ENCODE peak calls at places on chromosomes 16 and 17, in ten cellular contexts. G is CD4-positive, alpha-beta T cell; U is lower leg skin; J is WERI-Rb-1; B is AG04449; D is activated CD8-positive, alpha-beta T cell treated with anti-CD3 and anti-CD28 coated beads for 36 hours; Q is cardiac muscle cell; F is B cell; I is suprapubic skin; H is AG09319. E is an unnamed sample.
A peak's percentile ranks its signal among the peaks of the same experiment; 100 is the strongest.

GRCh38 chr16:11319529-11320146 is 25.6 kb upstream of the RMI2 start:
- DNase-seq in U (no peak), I (no peak), H (no peak), G (no peak), B (no peak), D (no peak), F (no peak), Q (no peak), J (no peak), E (no peak)

GRCh38 chr17:47850692-47851573 is at the start of gene SP6:
- DNase-seq in I (no peak), Q (peak; percentile 62), B (no peak), U (peak; percentile 34), H (no peak), F (peak; percentile 62), J (peak; percentile 90), G (peak; percentile 65), D (peak; percentile 83), E (peak; percentile 70)

GRCh38 chr17:7851438-7852261 is 3.2 kb upstream of the TMEM88 start:
- DNase-seq in D (peak; percentile 94), B (no peak), U (peak; percentile 75), J (peak; percentile 91), Q (peak; percentile 91), H (no peak), G (peak; percentile 93), F (peak; percentile 98), I (peak; percentile 95), E (peak; percentile 92)

GRCh38 chr17:73749337-73749807 is 105.1 kb upstream of the SDK2 start:
- DNase-seq in J (no peak), F (no peak), H (no peak), B (no peak), G (no peak), D (no peak), I (no peak), U (no peak), Q (no peak), E (no peak)

GRCh38 chr16:1102333-1102700 is 6.3 kb upstream of the C1QTNF8 start:
- DNase-seq in J (no peak), B (no peak), I (no peak), G (no peak), F (no peak), D (no peak), H (no peak), U (no peak), Q (no peak), E (no peak)

GRCh38 chr17:73643012-73643845 is 1.0 kb downstream of the SDK2 start:
- DNase-seq in D (peak; percentile 46), Q (peak; percentile 6), B (no peak), U (no peak), J (peak; percentile 75), F (peak; percentile 44), G (peak; percentile 33), H (no peak), I (no peak), E (peak; percentile 61)

GRCh38 chr16:66898207-66898606 is 17.9 kb downstream of the PDP2 start:
- DNase-seq in J (no peak), I (no peak), Q (no peak), D (no peak), F (no peak), H (peak; percentile 32), B (no peak), U (no peak), G (no peak), E (no peak)

GRCh38 chr17:82334622-82335394 is 1.2 kb upstream of the SECTM1 start:
- DNase-seq in F (no peak), H (no peak), I (no peak), B (no peak), J (no peak), U (no peak), G (no peak), D (no peak), Q (peak; percentile 27), E (no peak)

GRCh38 chr16:25256821-25257503 is 683 bp downstream of the ZKSCAN2 start:
- DNase-seq in D (peak; percentile 32), J (peak; percentile 26), B (no peak), H (no peak), F (no peak), I (peak; percentile 64), Q (peak; percentile 23), G (no peak), U (peak; percentile 15), E (peak; percentile 28)

GRCh38 chr17:49218941-49219913 is 8.7 kb downstream of the ABI3 start:
- DNase-seq in J (peak; percentile 51), U (no peak), H (no peak), I (no peak), Q (no peak), F (peak; percentile 86), G (no peak), B (no peak), D (peak; percentile 83), E (peak; percentile 78)

GRCh38 chr17:56914641-56915263 is 903 bp upstream of the TRIM25 start:
- DNase-seq in Q (no peak), G (no peak), J (no peak), U (no peak), B (no peak), D (peak; percentile 44), F (no peak), H (no peak), I (no peak), E (no peak)

GRCh38 chr16:24771132-24771778 is 41.8 kb downstream of the TNRC6A start:
- DNase-seq in F (no peak), Q (peak; percentile 30), H (no peak), G (no peak), J (no peak), U (no peak), I (no peak), D (peak; percentile 19), B (no peak), E (peak; percentile 20)

GRCh38 chr17:1110844-1111598 is 68.8 kb downstream of the ABR start:
- DNase-seq in D (peak; percentile 58), I (peak; percentile 85), G (no peak), Q (peak; percentile 69), F (no peak), U (no peak), H (no peak), B (peak; percentile 44), J (peak; percentile 39), E (no peak)

GRCh38 chr17:31525801-31526549 is 134.5 kb downstream of the RAB11FIP4 start:
- DNase-seq in J (peak; percentile 47), H (no peak), D (no peak), G (no peak), Q (no peak), U (no peak), B (no peak), F (peak; percentile 51), I (no peak), E (peak; percentile 59)

GRCh38 chr16:70693231-70693671 is 7.4 kb upstream of the MTSS2 start:
- DNase-seq in U (no peak), B (no peak), D (no peak), J (peak; percentile 47), F (no peak), I (no peak), H (no peak), Q (no peak), G (no peak), E (no peak)

GRCh38 chr16:25155553-25156460 is 44.3 kb downstream of the LCMT1 start:
- DNase-seq in B (no peak), D (peak; percentile 82), H (no peak), F (no peak), J (no peak), G (no peak), Q (peak; percentile 46), I (no peak), U (no peak), E (no peak)

GRCh38 chr17:33285413-33285812 is 7.7 kb downstream of the ASIC2 start:
- DNase-seq in I (no peak), B (no peak), H (no peak), G (no peak), D (no peak), F (no peak), U (no peak), J (no peak), Q (no peak), E (no peak)

GRCh38 chr17:72506773-72507172 is 386.0 kb downstream of the SOX9 start:
- DNase-seq in H (no peak), F (no peak), G (no peak), U (no peak), Q (peak; percentile 24), J (no peak), I (no peak), B (no peak), D (no peak), E (no peak)

GRCh38 chr16:57775661-57776469 is 26.4 kb downstream of the KIFC3 start:
- DNase-seq in H (no peak), I (no peak), F (no peak), D (no peak), U (no peak), Q (peak; percentile 21), B (no peak), G (no peak), J (peak; percentile 93), E (no peak)

GRCh38 chr16:27273670-27274522 is 5.3 kb upstream of the NSMCE1 start:
- DNase-seq in H (no peak), I (no peak), J (no peak), F (peak; percentile 16), B (no peak), G (no peak), U (no peak), D (peak; percentile 73), Q (no peak), E (no peak)
- TF ChIP-seq CTCF in H (no peak), I (no peak), J (no peak), F (no peak), B (no peak), G (no peak), U (no peak), D (peak; percentile 25), Q (no peak), E (no peak)

GRCh38 chr17:81152288-81152848 is 12.9 kb upstream of the PVALEF start:
- DNase-seq in D (no peak), U (no peak), F (no peak), B (no peak), H (no peak), J (no peak), I (no peak), G (no peak), Q (no peak), E (no peak)
- TF ChIP-seq CTCF in D (no peak), U (no peak), F (no peak), B (no peak), H (no peak), J (no peak), I (no peak), G (no peak), Q (no peak), E (no peak)

GRCh38 chr17:80029235-80029974 is 6.3 kb downstream of the TBC1D16 start:
- DNase-seq in U (peak; percentile 89), Q (peak; percentile 89), I (peak; percentile 95), F (no peak), G (no peak), J (no peak), D (no peak), H (no peak), B (peak; percentile 16), E (no peak)
- TF ChIP-seq CTCF in U (no peak), Q (no peak), I (no peak), F (no peak), G (no peak), J (no peak), D (no peak), H (no peak), B (no peak), E (no peak)

DNA sequence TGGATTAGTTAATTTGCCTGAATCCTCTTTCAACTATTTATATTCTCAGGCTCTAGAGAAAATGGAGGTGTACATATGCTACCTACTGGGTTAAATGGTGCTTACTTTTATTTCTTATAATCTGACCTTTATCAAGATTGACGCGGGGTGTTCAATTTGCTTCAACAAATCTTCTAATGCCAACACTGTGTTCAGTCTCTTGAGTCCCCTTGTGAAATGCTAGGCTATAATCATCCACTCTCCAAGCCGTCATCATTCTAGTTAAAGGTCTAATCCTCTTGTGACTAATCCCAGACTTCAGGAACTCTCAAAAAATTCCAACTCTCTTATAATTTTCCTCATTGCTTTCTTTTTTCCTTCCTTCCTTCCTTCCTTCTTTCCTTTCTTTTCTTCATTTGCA is 1396.2 kb downstream of the CDH8 start:
- DNase-seq in U (no peak), Q (no peak), J (no peak), B (no peak), D (no peak), F (no peak), I (no peak), H (no peak), G (no peak), E (no peak)
- TF ChIP-seq CTCF in U (no peak), Q (no peak), J (no peak), B (no peak), D (no peak), F (no peak), I (no peak), H (no peak), G (no peak), E (no peak)